ENCODE peak calls at places on chromosomes 3 and 15, in nine cellular contexts. Q is Caco-2; L is K562; A is A549; V is spleen; C is right atrium auricular region; G is cardiac muscle cell; M is OCI-LY7; X is CD8-positive, alpha-beta T cell. T is an unnamed sample.

GRCh38 chr15:29813009-29813408 is 9.3 kb downstream of the TJP1 start:
- DNase-seq in M (no peak), C (no peak), L (no peak), Q (no peak), A (no peak), G (no peak), X (no peak), V (no peak), T (no peak)

GRCh38 chr3:108862865-108863798 is 40.5 kb downstream of the TRAT1 start:
- DNase-seq in M (no peak), G (no peak), L (no peak), X (no peak), C (no peak), A (peak; percentile 39), V (no peak), Q (no peak), T (no peak)

GRCh38 chr3:146532406-146532805 is 12.0 kb downstream of the PLSCR1 start:
- DNase-seq in Q (no peak), G (no peak), X (no peak), C (no peak), V (no peak), L (no peak), A (no peak), M (no peak), T (no peak)

GRCh38 chr3:9175421-9175820 is 74.0 kb downstream of the SRGAP3 start:
- DNase-seq in V (no peak), A (peak; percentile 66), Q (no peak), G (no peak), M (no peak), L (no peak), C (no peak), X (no peak), T (no peak)

GRCh38 chr15:67548862-67549651 is 6.6 kb downstream of the MAP2K5 start:
- DNase-seq in A (no peak), L (no peak), Q (no peak), C (no peak), X (no peak), V (no peak), G (peak; percentile 57), M (peak; percentile 44), T (no peak)

GRCh38 chr3:139585820-139586219 is 46.3 kb upstream of the RBP1 start:
- DNase-seq in V (no peak), M (no peak), L (no peak), G (no peak), C (no peak), Q (no peak), A (no peak), X (no peak), T (no peak)

GRCh38 chr3:156388469-156389150 is 166.3 kb downstream of the SSR3 start:
- DNase-seq in M (no peak), L (no peak), V (no peak), X (no peak), C (no peak), Q (no peak), A (no peak), G (no peak), T (no peak)

GRCh38 chr3:49718419-49719213 is 868 bp downstream of the AMIGO3 start:
- DNase-seq in C (no peak), V (peak; percentile 85), Q (no peak), M (no peak), A (no peak), G (peak; percentile 11), X (no peak), L (no peak), T (no peak)

GRCh38 chr3:190862209-190863118 is at the start of gene GMNC:
- DNase-seq in G (peak; percentile 81), M (no peak), X (no peak), V (peak; percentile 89), A (peak; percentile 61), L (no peak), C (peak; percentile 93), Q (peak; percentile 62), T (peak; percentile 88)

GRCh38 chr3:73393005-73393404 is 231.7 kb downstream of the PDZRN3 start:
- DNase-seq in X (no peak), L (no peak), M (no peak), A (no peak), Q (no peak), G (no peak), C (no peak), V (no peak), T (no peak)

GRCh38 chr3:176523114-176523513 is 674.2 kb downstream of the TBL1XR1 start:
- DNase-seq in A (no peak), M (no peak), Q (no peak), C (no peak), X (no peak), G (no peak), V (no peak), L (no peak), T (no peak)

GRCh38 chr3:119645813-119646212 is 14.6 kb downstream of the POPDC2 start:
- DNase-seq in M (no peak), C (no peak), A (no peak), G (no peak), L (no peak), Q (no peak), V (no peak), X (no peak), T (no peak)

GRCh38 chr3:150828261-150828660 is 65.3 kb upstream of the SIAH2 start:
- DNase-seq in V (no peak), C (no peak), L (no peak), M (no peak), G (no peak), A (no peak), Q (no peak), X (no peak), T (no peak)

GRCh38 chr3:106963446-106963845 is 413.8 kb upstream of the CCDC54 start:
- DNase-seq in G (peak; percentile 46), L (no peak), Q (no peak), X (no peak), A (no peak), C (no peak), V (no peak), M (no peak), T (no peak)

DNA sequence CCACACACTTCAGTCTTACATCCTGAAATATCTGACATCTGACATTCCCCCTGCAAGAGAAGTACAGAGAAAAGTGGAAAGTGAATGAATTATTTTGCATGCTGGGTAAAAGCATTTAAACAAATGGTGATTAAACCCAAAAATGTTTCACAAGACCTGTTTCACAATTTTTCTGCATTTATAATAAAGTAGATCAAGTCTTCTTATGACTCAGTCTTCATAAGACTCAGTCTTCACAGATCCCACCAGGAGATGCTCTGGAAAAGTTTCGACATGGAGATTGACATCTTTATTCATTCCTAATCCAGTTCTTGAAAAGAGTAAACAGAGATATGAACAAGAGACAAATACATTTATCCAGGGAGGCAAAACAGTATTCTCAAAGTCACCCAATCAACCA is 13.2 kb upstream of the EDC3 start:
- DNase-seq in X (no peak), A (no peak), G (no peak), Q (no peak), L (no peak), V (no peak), C (no peak), M (no peak), T (no peak)
- H3K4me1 ChIP-seq in X (no peaks in the 10 kb centered on the region), A (no peaks in the 10 kb centered on the region), G (no peaks in the 10 kb centered on the region), Q (no peaks in the 10 kb centered on the region), L (no peaks in the 10 kb centered on the region), V (peaks cover 27% of the 10 kb centered on the region), C (no peaks in the 10 kb centered on the region), M (no peaks in the 10 kb centered on the region), T (no peaks in the 10 kb centered on the region)

DNA sequence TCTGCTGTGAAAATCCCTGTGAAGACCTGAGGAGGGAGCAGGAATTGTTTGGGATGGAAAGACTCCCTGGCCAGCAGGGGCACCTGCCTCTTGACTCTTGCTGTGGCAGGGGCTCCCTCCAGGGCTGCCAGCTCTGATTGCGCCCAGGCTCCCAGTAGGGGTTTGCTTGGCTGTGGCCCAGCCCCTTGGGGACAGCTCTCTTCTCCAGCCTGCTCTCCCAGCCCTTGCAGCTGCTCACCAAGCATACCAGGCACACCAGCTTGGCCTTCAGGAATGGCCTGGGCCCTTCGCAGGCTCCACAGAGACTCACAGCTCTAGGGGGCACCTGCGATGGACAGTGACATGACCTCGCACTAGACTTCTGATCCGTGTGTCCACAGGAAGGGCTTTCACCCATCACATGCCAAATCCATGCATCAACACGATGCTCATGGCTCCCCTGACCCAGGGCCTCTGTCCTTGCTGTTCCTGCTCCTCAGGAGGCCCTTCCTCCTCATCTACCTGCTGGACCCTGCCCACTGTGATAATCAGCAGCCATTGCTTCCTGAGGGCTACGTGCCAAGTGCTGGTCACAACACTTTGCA is 61.8 kb downstream of the SCN5A start:
- DNase-seq in V (peak; percentile 70), G (no peak), L (no peak), A (no peak), X (no peak), C (peak; percentile 32), M (no peak), Q (no peak), T (peak; percentile 20)
- TF ChIP-seq CTCF in V (no peak), G (no peak), L (no peak), A (no peak), X (no peak), C (no peak), M (no peak), Q (no peak), T (no peak)

DNA sequence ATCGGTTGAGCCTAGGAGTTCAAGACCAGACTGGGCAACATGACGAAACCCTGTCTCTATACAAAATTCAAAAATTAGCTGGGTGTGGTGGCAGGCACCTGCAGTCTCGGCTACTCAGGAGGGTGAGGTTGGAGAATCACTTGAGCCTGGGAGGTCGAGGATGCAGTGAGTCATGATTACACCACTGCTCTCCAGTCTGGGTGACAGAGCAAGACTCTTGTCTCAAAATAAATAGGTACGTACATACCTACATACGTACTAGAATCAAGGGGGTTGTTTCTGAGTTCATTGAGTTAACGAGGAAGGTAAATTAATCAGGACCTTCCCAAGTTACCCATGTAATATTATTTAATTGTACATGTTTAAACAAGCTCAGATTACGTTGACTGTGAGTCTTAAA is 97.5 kb downstream of the CHL1 start:
- DNase-seq in Q (no peak), V (no peak), X (no peak), C (no peak), A (peak; percentile 7), L (no peak), M (no peak), G (no peak), T (no peak)
- H3K9me3 ChIP-seq in Q (no peaks in the 10 kb centered on the region), V (no peaks in the 10 kb centered on the region), X (no peaks in the 10 kb centered on the region), C (no peaks in the 10 kb centered on the region), A (no peaks in the 10 kb centered on the region), L (no peaks in the 10 kb centered on the region), M (no peaks in the 10 kb centered on the region), G (no peaks in the 10 kb centered on the region), T (no peaks in the 10 kb centered on the region)

DNA sequence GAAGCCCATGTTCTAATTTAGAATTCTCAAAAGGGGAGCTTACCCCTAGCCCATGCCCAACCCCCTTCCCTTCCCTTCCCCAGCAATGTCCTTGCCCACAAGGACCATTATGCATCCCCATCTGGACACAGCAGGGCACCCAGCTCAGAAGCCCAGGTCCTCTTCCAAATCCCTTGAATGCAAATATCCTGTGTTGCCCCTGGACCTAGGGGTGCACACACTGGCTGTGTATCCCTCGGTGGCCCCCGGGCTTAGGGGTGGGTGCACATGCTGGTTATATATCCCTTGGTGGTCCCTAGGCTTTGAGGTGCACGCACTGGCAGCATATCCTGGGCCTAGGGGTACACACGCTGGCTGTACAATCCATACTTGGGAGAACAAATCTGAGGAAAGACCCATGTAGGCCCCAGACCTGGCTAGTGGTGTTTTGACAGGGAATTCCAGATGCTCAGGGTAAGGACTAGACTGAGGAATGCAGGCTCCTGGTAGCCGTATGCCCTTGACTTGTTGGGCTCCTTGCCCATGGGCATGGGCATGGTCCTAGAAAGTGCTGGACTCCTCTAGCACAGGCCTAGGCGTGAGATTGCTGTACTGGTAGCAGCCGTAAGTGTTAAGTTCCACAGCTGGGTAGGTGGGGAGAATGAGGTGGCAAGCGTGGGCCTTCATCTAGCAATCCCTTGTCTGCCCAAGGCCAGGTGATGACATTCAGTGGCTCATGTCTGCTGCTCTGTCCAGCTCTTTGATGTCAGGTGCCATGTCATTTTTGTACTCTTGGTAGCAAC is 222.4 kb downstream of the OPA1 start:
- DNase-seq in C (no peak), V (no peak), G (no peak), Q (no peak), X (no peak), M (no peak), L (no peak), A (no peak), T (no peak)
- H3K4me1 ChIP-seq in C (peaks cover 11% of the 10 kb centered on the region), V (no peaks in the 10 kb centered on the region), G (peaks cover 5% of the 10 kb centered on the region), Q (peaks cover 57% of the 10 kb centered on the region), X (no peaks in the 10 kb centered on the region), M (no peaks in the 10 kb centered on the region), L (peaks cover 10% of the 10 kb centered on the region), A (peaks cover 4% of the 10 kb centered on the region), T (no peaks in the 10 kb centered on the region)